ENCODE peak calls at places on chromosomes 4 and X, in four cellular contexts. V is SK-N-SH, D is HepG2, B is HCT116. S is an unnamed sample.

GRCh38 chr4:152172146-152172545 is 363.7 kb downstream of the FBXW7 start:
- DNase-seq in V (no peak), D (no peak), B (no peak), S (no peak)

GRCh38 chrX:29447867-29448266 is 767.5 kb upstream of the MAGEB2 start:
- DNase-seq in V (no peak), D (no peak), B (no peak), S (no peak)

GRCh38 chrX:12988797-12989196 is 13.9 kb downstream of the TMSB4X start:
- DNase-seq in V (no peak), D (peak), B (peak), S (no peak)

GRCh38 chr4:17787315-17787714 is 5.9 kb upstream of the FAM184B start:
- DNase-seq in V (no peak), D (no peak), B (no peak), S (no peak)

GRCh38 chrX:71579136-71579989 is 1.1 kb downstream of the GCNA start:
- DNase-seq in V (peak), D (no peak), B (no peak), S (peak)

GRCh38 chr4:144656857-144657256 is 10.9 kb downstream of the HHIP start:
- DNase-seq in V (no peak), D (no peak), B (no peak), S (no peak)

GRCh38 chr4:153792007-153792892 is 3.4 kb upstream of the SFRP2 start:
- DNase-seq in V (peak), D (no peak), B (no peak), S (no peak)

GRCh38 chr4:7625073-7625472 is 190.3 kb upstream of the PSAPL1 start:
- DNase-seq in V (no peak), D (no peak), B (no peak), S (no peak)

GRCh38 chr4:153218961-153219360 is 14.7 kb downstream of the TRIM2 start:
- DNase-seq in V (no peak), D (peak), B (no peak), S (no peak)

GRCh38 chr4:173357939-173358338 is 12.8 kb upstream of the SAP30 start:
- DNase-seq in V (no peak), D (no peak), B (no peak), S (no peak)

GRCh38 chr4:185656467-185656890 is 121.2 kb upstream of the PDLIM3 start:
- DNase-seq in V (no peak), D (no peak), B (no peak), S (no peak)

GRCh38 chr4:129929052-129929451 is 833.1 kb downstream of the C4orf33 start:
- DNase-seq in V (peak), D (no peak), B (no peak), S (no peak)

GRCh38 chrX:3442685-3443084 is 96.2 kb upstream of the MXRA5 start:
- DNase-seq in V (no peak), D (no peak), B (no peak), S (no peak)

GRCh38 chrX:20609916-20610415 is 343.3 kb upstream of the RPS6KA3 start:
- DNase-seq in V (no peak), D (no peak), B (no peak), S (no peak)

GRCh38 chrX:48761674-48762471 is at the start of gene GLOD5:
- DNase-seq in V (peak), D (peak), B (peak), S (peak)

GRCh38 chr4:7503597-7503996 is 68.9 kb upstream of the PSAPL1 start:
- DNase-seq in V (no peak), D (no peak), B (no peak), S (no peak)

GRCh38 chr4:56146956-56147355 is 198.2 kb downstream of the CEP135 start:
- DNase-seq in V (peak), D (no peak), B (no peak), S (no peak)

GRCh38 chrX:116749943-116750342 is 287.2 kb upstream of the CT83 start:
- DNase-seq in V (no peak), D (no peak), B (no peak), S (no peak)

GRCh38 chr4:20395160-20395773 is 143.6 kb downstream of the SLIT2 start:
- DNase-seq in V (no peak), D (peak), B (peak), S (peak)

GRCh38 chrX:103779156-103779555 is 2.5 kb downstream of the PLP1 start:
- DNase-seq in V (peak), D (no peak), B (no peak), S (no peak)

DNA sequence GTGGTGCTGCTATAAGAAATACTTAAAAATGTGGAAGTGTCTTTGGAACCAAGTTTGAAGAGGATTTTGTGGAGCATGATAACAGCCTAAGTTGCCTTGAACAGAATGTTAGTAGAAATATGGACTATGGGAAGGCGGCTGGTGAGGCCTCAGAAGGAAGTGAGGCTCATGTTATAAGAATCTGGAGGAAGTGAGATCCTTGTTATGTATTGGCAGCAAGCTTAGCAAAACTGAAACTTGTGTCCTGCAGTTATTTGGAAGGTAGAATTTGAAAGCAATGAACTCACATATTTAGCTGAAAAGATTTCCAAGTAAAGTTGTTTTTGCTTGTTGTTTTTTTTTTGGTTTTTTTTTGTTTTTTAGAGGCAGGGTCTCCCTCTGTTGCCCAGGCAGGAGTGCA is 13.6 kb upstream of the MED14 start:
- DNase-seq in V (no peak), D (no peak), B (no peak), S (no peak)
- TF ChIP-seq YY1 in V (no peak), D (no peak), B (no peak), S (no peak)

GRCh38 chr4:5043579-5043978 is 7.7 kb upstream of the STK32B start:
- DNase-seq in V (no peak), D (no peak), B (no peak), S (no peak)
- TF ChIP-seq YY1 in V (no peak), D (no peak), B (no peak), S (no peak)

GRCh38 chr4:179125870-179126269 is 1683.6 kb upstream of the AGA start:
- DNase-seq in V (no peak), D (no peak), B (no peak), S (no peak)
- TF ChIP-seq YY1 in V (no peak), D (no peak), B (no peak), S (no peak)

GRCh38 chrX:49995021-49995731 is 72.8 kb downstream of the CLCN5 start:
- DNase-seq in V (no peak), D (peak), B (peak), S (peak)
- TF ChIP-seq YY1 in V (no peak), D (no peak), B (no peak), S (no peak)

GRCh38 chr4:88827442-88827841 is 129.8 kb upstream of the NAP1L5 start:
- DNase-seq in V (no peak), D (no peak), B (no peak), S (no peak)

GRCh38 chr4:88828846-88829245 is 131.2 kb upstream of the NAP1L5 start:
- DNase-seq in V (no peak), D (no peak), B (no peak), S (no peak)

GRCh38 chr4:88830576-88830975 is 132.9 kb upstream of the NAP1L5 start:
- DNase-seq in V (no peak), D (no peak), B (no peak), S (no peak)

GRCh38 chr4:88831063-88831462 is 133.4 kb upstream of the NAP1L5 start:
- DNase-seq in V (no peak), D (no peak), B (no peak), S (no peak)
- TF ChIP-seq YY1 in V (no peak), D (no peak), B (no peak), S (no peak)

GRCh38 chr4:136687596-136687995 is 844.7 kb downstream of the PCDH18 start:
- DNase-seq in V (no peak), D (no peak), B (no peak), S (no peak)
- TF ChIP-seq YY1 in V (no peak), D (no peak), B (no peak), S (no peak)

S was measured in NT2/D1.